ENCODE peak calls at places on chromosomes 1 and 21, in ten cellular contexts. O, T, B, X, V, D, H, C, E and A are unnamed samples.

GRCh38 chr1:199725002-199725401 is 302.5 kb upstream of the NR5A2 start:
- DNase-seq in O (no peak), T (no peak), B (no peak), X (no peak), V (no peak), D (no peak), H (no peak), C (no peak), E (no peak), A (no peak)

GRCh38 chr1:109775408-109775807 is 11.7 kb upstream of the EPS8L3 start:
- DNase-seq in O (no peak), T (no peak), B (no peak), X (no peak), V (no peak), D (no peak), H (no peak), C (no peak), E (no peak), A (no peak)

GRCh38 chr1:227729881-227730629 is 5.0 kb downstream of the JMJD4 start:
- DNase-seq in O (peak; percentile 9), T (peak; percentile 55), B (no peak), X (peak; percentile 38), V (peak; percentile 41), D (no peak), H (no peak), C (peak; percentile 56), E (peak; percentile 13), A (peak; percentile 56)

GRCh38 chr1:82517586-82517985 is 716.9 kb downstream of the ADGRL2 start:
- DNase-seq in O (no peak), T (no peak), B (no peak), X (no peak), V (peak; percentile 50), D (no peak), H (no peak), C (no peak), E (no peak), A (peak; percentile 0)

GRCh38 chr1:26320896-26321295 is 3.1 kb downstream of the CD52 start:
- DNase-seq in O (no peak), T (no peak), B (no peak), X (no peak), V (no peak), D (no peak), H (no peak), C (peak; percentile 29), E (no peak), A (no peak)

GRCh38 chr1:47865881-47866535 is 131.2 kb downstream of the TRABD2B start:
- DNase-seq in O (no peak), T (peak; percentile 3), B (no peak), X (no peak), V (peak; percentile 79), D (no peak), H (no peak), C (no peak), E (no peak), A (no peak)

GRCh38 chr1:220217383-220217988 is 54.8 kb downstream of the RAB3GAP2 start:
- DNase-seq in O (no peak), T (peak; percentile 15), B (no peak), X (no peak), V (peak; percentile 18), D (no peak), H (no peak), C (no peak), E (no peak), A (no peak)

GRCh38 chr1:150262388-150263320 is 5.1 kb downstream of the CA14 start:
- DNase-seq in O (no peak), T (no peak), B (no peak), X (no peak), V (peak; percentile 43), D (no peak), H (no peak), C (no peak), E (no peak), A (no peak)

GRCh38 chr1:43776043-43776761 is 68.9 kb downstream of the ST3GAL3 start:
- DNase-seq in O (peak; percentile 36), T (peak; percentile 21), B (no peak), X (no peak), V (peak; percentile 22), D (no peak), H (no peak), C (no peak), E (no peak), A (peak; percentile 59)

GRCh38 chr1:27418326-27418761 is 25.9 kb downstream of the GPR3 start:
- DNase-seq in O (no peak), T (peak; percentile 58), B (peak; percentile 30), X (peak; percentile 87), V (peak; percentile 93), D (peak; percentile 42), H (no peak), C (peak; percentile 66), E (peak; percentile 58), A (peak; percentile 97)

GRCh38 chr1:222095606-222096475 is 354.0 kb upstream of the DUSP10 start:
- DNase-seq in O (no peak), T (peak; percentile 38), B (peak; percentile 51), X (no peak), V (no peak), D (no peak), H (peak; percentile 35), C (peak; percentile 68), E (no peak), A (no peak)

GRCh38 chr1:203556047-203556851 is 62.3 kb downstream of the OPTC start:
- DNase-seq in O (no peak), T (no peak), B (no peak), X (peak; percentile 93), V (peak; percentile 60), D (no peak), H (no peak), C (peak; percentile 8), E (peak; percentile 67), A (peak; percentile 87)

GRCh38 chr1:89565521-89565920 is 40.9 kb downstream of the LRRC8B start:
- DNase-seq in O (no peak), T (no peak), B (no peak), X (no peak), V (no peak), D (no peak), H (no peak), C (no peak), E (no peak), A (no peak)

GRCh38 chr1:162193815-162194214 is 124.3 kb downstream of the NOS1AP start:
- DNase-seq in O (no peak), T (no peak), B (no peak), X (no peak), V (peak; percentile 65), D (no peak), H (no peak), C (no peak), E (no peak), A (no peak)

GRCh38 chr1:162868972-162869371 is 8.0 kb upstream of the CCDC190 start:
- DNase-seq in O (no peak), T (no peak), B (no peak), X (no peak), V (no peak), D (no peak), H (no peak), C (no peak), E (no peak), A (no peak)

GRCh38 chr21:35190201-35190701 is 141.1 kb upstream of the RUNX1 start:
- DNase-seq in O (no peak), T (peak; percentile 25), B (no peak), X (no peak), V (peak; percentile 80), D (no peak), H (no peak), C (no peak), E (no peak), A (peak; percentile 46)

GRCh38 chr1:44318097-44319088 is 36.7 kb downstream of the ERI3 start:
- DNase-seq in O (no peak), T (peak; percentile 23), B (peak; percentile 27), X (peak; percentile 10), V (peak; percentile 77), D (no peak), H (peak; percentile 16), C (peak; percentile 59), E (no peak), A (peak; percentile 47)

GRCh38 chr1:33470495-33471012 is 1.9 kb upstream of the ZSCAN20 start:
- DNase-seq in O (peak; percentile 54), T (peak; percentile 68), B (peak; percentile 33), X (peak; percentile 73), V (peak; percentile 65), D (peak; percentile 53), H (peak; percentile 24), C (peak; percentile 62), E (peak; percentile 76), A (peak; percentile 90)

GRCh38 chr1:43545686-43546387 is 15.2 kb downstream of the PTPRF start:
- DNase-seq in O (no peak), T (peak; percentile 80), B (no peak), X (no peak), V (peak; percentile 65), D (peak; percentile 29), H (no peak), C (no peak), E (no peak), A (peak; percentile 68)

GRCh38 chr1:219283541-219283940 is 109.9 kb downstream of the LYPLAL1 start:
- DNase-seq in O (no peak), T (no peak), B (no peak), X (no peak), V (no peak), D (no peak), H (no peak), C (no peak), E (no peak), A (no peak)

GRCh38 chr1:54955359-54955758 is 25.1 kb upstream of the TMEM61 start:
- DNase-seq in O (peak; percentile 74), T (peak; percentile 44), B (no peak), X (no peak), V (peak; percentile 80), D (no peak), H (no peak), C (no peak), E (no peak), A (peak; percentile 28)

GRCh38 chr21:43817157-43818086 is 28.0 kb downstream of the RRP1 start:
- DNase-seq in O (no peak), T (no peak), B (no peak), X (no peak), V (no peak), D (no peak), H (no peak), C (no peak), E (no peak), A (no peak)

GRCh38 chr1:206508956-206509355 is 1.6 kb downstream of the RASSF5 start:
- DNase-seq in O (no peak), T (no peak), B (no peak), X (no peak), V (no peak), D (no peak), H (no peak), C (no peak), E (no peak), A (peak; percentile 72)

GRCh38 chr1:36155560-36156328 is at the start of gene MAP7D1:
- DNase-seq in O (no peak), T (peak; percentile 73), B (peak; percentile 66), X (peak; percentile 68), V (peak; percentile 50), D (peak; percentile 93), H (peak; percentile 81), C (peak; percentile 89), E (peak; percentile 91), A (peak; percentile 86)

GRCh38 chr1:41608242-41608641 is 123.8 kb upstream of the EDN2 start:
- DNase-seq in O (no peak), T (no peak), B (no peak), X (no peak), V (no peak), D (no peak), H (no peak), C (no peak), E (no peak), A (peak; percentile 39)

GRCh38 chr1:201506573-201507567 is at the start of gene CSRP1:
- DNase-seq in O (no peak), T (peak; percentile 88), B (peak; percentile 69), X (peak; percentile 65), V (peak; percentile 61), D (peak; percentile 61), H (peak; percentile 69), C (peak; percentile 85), E (peak; percentile 48), A (peak; percentile 83)

GRCh38 chr1:9714257-9714718 is 62.8 kb downstream of the PIK3CD start:
- DNase-seq in O (no peak), T (no peak), B (no peak), X (no peak), V (no peak), D (no peak), H (peak; percentile 34), C (no peak), E (no peak), A (no peak)

GRCh38 chr1:209335090-209335692 is 248.3 kb upstream of the CAMK1G start:
- DNase-seq in O (no peak), T (peak; percentile 39), B (no peak), X (no peak), V (no peak), D (no peak), H (no peak), C (peak; percentile 6), E (no peak), A (peak; percentile 19)